ENCODE peak calls at places on chromosome 17, in eight cellular contexts. P is psoas muscle, D is progenitor cell of endocrine pancreas, U is PC-9, Y is RWPE1, Q is heart left ventricle, V is uterus, L is HFFc6. M is an unnamed sample.

GRCh38 chr17:35871415-35871814 is 2.7 kb upstream of the HEATR9 start:
- DNase-seq in P (no peak), D (no peak), U (no peak), Y (no peak), Q (no peak), V (no peak), L (no peak), M (no peak)

GRCh38 chr17:64216385-64217248 is 46.4 kb downstream of the TEX2 start:
- DNase-seq in P (peak), D (no peak), U (no peak), Y (no peak), Q (peak), V (peak), L (peak), M (no peak)

GRCh38 chr17:58666858-58667267 is 25.0 kb downstream of the TEX14 start:
- DNase-seq in P (peak), D (no peak), U (no peak), Y (peak), Q (peak), V (peak), L (peak), M (peak)

GRCh38 chr17:42674755-42675347 is 1.9 kb downstream of the PLEKHH3 start:
- DNase-seq in P (peak), D (no peak), U (no peak), Y (no peak), Q (no peak), V (no peak), L (no peak), M (no peak)

GRCh38 chr17:40936976-40937375 is 470 bp downstream of the KRT23 start:
- DNase-seq in P (no peak), D (no peak), U (no peak), Y (no peak), Q (no peak), V (no peak), L (no peak), M (no peak)

GRCh38 chr17:3845361-3845753 is 689 bp downstream of the NCBP3 start:
- DNase-seq in P (no peak), D (no peak), U (peak), Y (peak), Q (no peak), V (no peak), L (peak), M (peak)

GRCh38 chr17:7047566-7047965 is 3.7 kb upstream of the SLC16A11 start:
- DNase-seq in P (no peak), D (no peak), U (no peak), Y (no peak), Q (no peak), V (no peak), L (no peak), M (no peak)

GRCh38 chr17:5610956-5611355 is 26.6 kb upstream of the NLRP1 start:
- DNase-seq in P (no peak), D (no peak), U (peak), Y (no peak), Q (no peak), V (no peak), L (no peak), M (no peak)

GRCh38 chr17:53470626-53471025 is 352.1 kb upstream of the KIF2B start:
- DNase-seq in P (no peak), D (no peak), U (no peak), Y (no peak), Q (no peak), V (no peak), L (no peak), M (no peak)

GRCh38 chr17:42171831-42172230 is 9.1 kb downstream of the KCNH4 start:
- DNase-seq in P (no peak), D (no peak), U (no peak), Y (peak), Q (no peak), V (no peak), L (no peak), M (no peak)

GRCh38 chr17:50689251-50689650 is 18.5 kb downstream of the ANKRD40 start:
- DNase-seq in P (no peak), D (no peak), U (peak), Y (no peak), Q (no peak), V (no peak), L (peak), M (peak)

GRCh38 chr17:27788919-27789318 is 11.4 kb downstream of the NOS2 start:
- DNase-seq in P (no peak), D (no peak), U (no peak), Y (no peak), Q (no peak), V (no peak), L (no peak), M (no peak)

GRCh38 chr17:65794572-65794971 is 233.1 kb upstream of the AXIN2 start:
- DNase-seq in P (no peak), D (no peak), U (no peak), Y (peak), Q (no peak), V (no peak), L (peak), M (peak)

GRCh38 chr17:35243459-35244204 is 760 bp downstream of the SLFN5 start:
- DNase-seq in P (peak), D (peak), U (peak), Y (peak), Q (peak), V (peak), L (peak), M (peak)

GRCh38 chr17:47945080-47945479 is 3.7 kb downstream of the PNPO start:
- DNase-seq in P (no peak), D (no peak), U (no peak), Y (no peak), Q (no peak), V (peak), L (no peak), M (peak)

GRCh38 chr17:40314557-40314953 is 5.6 kb downstream of the RARA start:
- DNase-seq in P (peak), D (no peak), U (peak), Y (peak), Q (peak), V (peak), L (peak), M (peak)

GRCh38 chr17:57999496-58000017 is 7.5 kb downstream of the SRSF1 start:
- DNase-seq in P (no peak), D (no peak), U (peak), Y (no peak), Q (no peak), V (no peak), L (peak), M (peak)

GRCh38 chr17:39926588-39927100 is 757 bp downstream of the ORMDL3 start:
- DNase-seq in P (no peak), D (peak), U (peak), Y (peak), Q (peak), V (peak), L (no peak), M (peak)

GRCh38 chr17:4357671-4358070 is 8.8 kb downstream of the UBE2G1 start:
- DNase-seq in P (no peak), D (no peak), U (no peak), Y (no peak), Q (no peak), V (no peak), L (no peak), M (no peak)

GRCh38 chr17:59617141-59617757 is 2.4 kb upstream of the CLTC start:
- DNase-seq in P (no peak), D (no peak), U (peak), Y (no peak), Q (no peak), V (no peak), L (no peak), M (no peak)

GRCh38 chr17:75289832-75290337 is 652 bp upstream of the SLC25A19 start:
- DNase-seq in P (peak), D (no peak), U (no peak), Y (peak), Q (peak), V (peak), L (peak), M (peak)
- TF ChIP-seq CTCF in P (no peak), D (peak), U (no peak), Y (peak), Q (peak), V (no peak), L (peak), M (peak)

GRCh38 chr17:55177159-55177913 is 87.4 kb upstream of the HLF start:
- DNase-seq in P (no peak), D (no peak), U (no peak), Y (no peak), Q (no peak), V (no peak), L (no peak), M (peak)
- TF ChIP-seq CTCF in P (no peak), D (no peak), U (no peak), Y (no peak), Q (no peak), V (no peak), L (peak), M (peak)

DNA sequence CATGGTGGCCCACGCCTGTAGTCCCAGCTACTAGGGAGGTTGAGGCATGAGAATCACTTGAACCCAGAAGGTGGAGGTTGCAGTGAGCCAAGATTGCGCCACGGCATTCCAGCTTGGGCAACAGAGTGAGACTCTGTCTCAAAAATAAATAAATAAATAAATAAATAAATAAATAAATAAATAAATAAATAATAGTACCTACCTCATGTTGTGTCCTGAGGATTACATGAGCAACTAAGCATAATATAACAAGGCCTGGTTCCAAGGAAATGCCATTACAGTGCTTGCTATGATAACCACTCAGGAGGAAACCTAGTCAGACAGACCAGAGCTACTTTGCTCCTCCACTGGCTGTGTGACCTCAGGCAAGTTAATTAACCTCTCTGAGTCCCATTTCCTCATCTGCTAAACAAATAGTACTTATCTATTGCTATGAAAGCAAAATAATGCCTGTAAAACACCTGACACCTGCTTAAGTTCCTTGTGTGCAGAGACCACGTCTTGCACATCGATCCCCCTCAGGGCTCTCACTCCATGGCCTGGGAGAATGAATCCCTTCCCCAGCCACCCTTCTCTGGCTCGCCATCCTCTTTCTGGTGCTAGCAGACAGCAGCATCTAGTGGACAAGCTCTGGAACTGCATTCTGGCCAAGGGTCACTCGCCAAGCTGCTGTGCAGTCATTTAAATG is 7.5 kb downstream of the EPOP start:
- DNase-seq in P (peak), D (peak), U (peak), Y (peak), Q (peak), V (peak), L (peak), M (peak)
- TF ChIP-seq CTCF in P (peak), D (peak), U (peak), Y (peak), Q (peak), V (peak), L (peak), M (peak)

GRCh38 chr17:45342306-45342705 is 25.5 kb upstream of the MAP3K14 start:
- DNase-seq in P (no peak), D (no peak), U (no peak), Y (no peak), Q (no peak), V (no peak), L (no peak), M (no peak)
- TF ChIP-seq CTCF in P (no peak), D (no peak), U (no peak), Y (no peak), Q (no peak), V (no peak), L (no peak), M (no peak)

GRCh38 chr17:10697092-10698081 is at the start of the genes ADPRM and SCO1:
- DNase-seq in P (peak), D (peak), U (peak), Y (peak), Q (peak), V (peak), L (peak), M (peak)
- TF ChIP-seq CTCF in P (peak), D (peak), U (peak), Y (no peak), Q (peak), V (peak), L (peak), M (peak)

GRCh38 chr17:45102856-45103255 is 29.5 kb downstream of the PLCD3 start:
- DNase-seq in P (no peak), D (no peak), U (no peak), Y (no peak), Q (no peak), V (no peak), L (no peak), M (no peak)
- TF ChIP-seq CTCF in P (no peak), D (no peak), U (no peak), Y (no peak), Q (no peak), V (no peak), L (no peak), M (no peak)

DNA sequence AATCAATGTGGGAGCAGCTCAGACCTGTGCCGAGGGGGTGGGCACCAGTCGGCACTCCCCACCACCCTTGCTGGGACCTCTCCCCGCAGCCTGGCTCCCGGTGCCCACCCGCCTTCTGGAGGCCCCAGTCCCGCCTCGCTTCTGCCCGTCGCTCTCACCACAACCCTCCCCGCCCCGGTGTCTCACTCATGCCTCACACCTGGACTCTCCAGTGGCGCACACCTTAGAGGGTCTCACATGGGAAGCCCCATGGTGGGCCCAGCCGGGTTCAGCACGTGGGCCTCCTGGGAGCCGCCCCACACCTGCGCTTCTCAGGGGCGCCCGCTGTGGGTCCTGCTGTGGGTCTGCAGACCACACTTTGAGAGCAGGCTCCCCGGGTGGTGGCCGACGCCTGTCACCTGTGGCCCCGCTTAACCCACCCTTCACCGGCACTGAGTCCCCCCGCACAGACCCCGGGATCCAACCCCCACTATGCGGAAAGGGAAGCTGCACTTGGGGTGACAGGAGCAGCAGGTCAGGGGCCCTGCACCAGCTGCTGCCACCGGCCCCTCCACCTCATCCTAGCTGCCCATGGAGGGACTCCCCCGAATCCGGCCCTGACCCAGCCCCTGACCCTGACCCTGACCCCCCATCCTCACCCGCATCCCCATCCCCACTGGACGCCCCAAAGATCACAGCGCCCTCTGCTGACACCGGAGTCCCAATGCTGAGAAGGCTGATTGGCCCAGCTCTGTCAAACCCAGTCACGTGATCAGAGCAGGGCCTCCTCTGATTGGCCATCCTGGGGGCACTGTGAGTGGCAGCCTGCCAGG is 27.4 kb upstream of the SLC38A10 start:
- DNase-seq in P (no peak), D (no peak), U (no peak), Y (no peak), Q (no peak), V (no peak), L (no peak), M (peak)
- TF ChIP-seq CTCF in P (no peak), D (no peak), U (peak), Y (peak), Q (no peak), V (no peak), L (peak), M (peak)

GRCh38 chr17:74083321-74083720 is 120.2 kb upstream of the RPL38 start:
- DNase-seq in P (no peak), D (no peak), U (no peak), Y (no peak), Q (no peak), V (no peak), L (no peak), M (no peak)

GRCh38 chr17:74089869-74090464 is 113.5 kb upstream of the RPL38 start:
- DNase-seq in P (no peak), D (peak), U (peak), Y (no peak), Q (no peak), V (no peak), L (no peak), M (peak)

GRCh38 chr17:74080936-74081335 is 122.5 kb upstream of the RPL38 start:
- DNase-seq in P (no peak), D (no peak), U (no peak), Y (no peak), Q (no peak), V (no peak), L (no peak), M (no peak)

GRCh38 chr17:74086992-74087391 is 116.5 kb upstream of the RPL38 start:
- DNase-seq in P (no peak), D (no peak), U (no peak), Y (no peak), Q (no peak), V (no peak), L (no peak), M (no peak)

GRCh38 chr17:74085434-74085833 is 118.0 kb upstream of the RPL38 start:
- DNase-seq in P (no peak), D (no peak), U (no peak), Y (no peak), Q (no peak), V (no peak), L (no peak), M (no peak)
- TF ChIP-seq CTCF in P (no peak), D (peak), U (peak), Y (no peak), Q (no peak), V (no peak), L (peak), M (peak)